ENCODE peak calls at places on chromosomes 11 and 22, in seven cellular contexts. X is upper lobe of right lung, Z is body of pancreas, Q is colonic mucosa, N is Panc1, I is IMR-90, H is tibial nerve. M is an unnamed sample. For H3K27me3 and H3K4me1, the result is how much of the 10 kb centered on the place peaks cover.

GRCh38 chr22:38313384-38313955 is 3.8 kb downstream of the CSNK1E start:
- DNase-seq in N (peak), I (peak), H (no peak), Z (peak), Q (peak), X (no peak), M (peak)

GRCh38 chr11:33920838-33921613 is 29.1 kb upstream of the LMO2 start:
- DNase-seq in N (no peak), Z (no peak), Q (no peak), X (no peak), H (no peak), I (no peak), M (no peak)

GRCh38 chr11:117861151-117862018 is 15.1 kb downstream of the FXYD6 start:
- DNase-seq in I (no peak), N (no peak), X (no peak), H (no peak), Z (no peak), Q (no peak), M (no peak)

GRCh38 chr11:119421941-119422504 is 949 bp downstream of the THY1 start:
- DNase-seq in I (peak), Q (no peak), X (no peak), Z (no peak), N (no peak), H (no peak), M (peak)

GRCh38 chr11:2522636-2523255 is 77.9 kb downstream of the KCNQ1 start:
- DNase-seq in H (peak), Q (peak), X (no peak), N (no peak), I (no peak), Z (peak), M (no peak)

GRCh38 chr11:114615448-114616361 is 20.1 kb upstream of the NXPE4 start:
- DNase-seq in Z (no peak), N (no peak), Q (peak), H (no peak), I (no peak), X (no peak), M (no peak)

GRCh38 chr11:27497284-27497866 is 9.2 kb downstream of the LIN7C start:
- DNase-seq in I (peak), Q (no peak), X (no peak), N (no peak), H (no peak), Z (no peak), M (peak)

GRCh38 chr11:123762422-123762821 is 8.1 kb upstream of the OR6X1 start:
- DNase-seq in Q (no peak), X (no peak), I (no peak), Z (no peak), N (no peak), H (no peak), M (no peak)

GRCh38 chr11:102317768-102318103 is 452 bp downstream of the BIRC3 start:
- DNase-seq in Q (no peak), X (no peak), N (no peak), H (no peak), I (no peak), Z (no peak), M (no peak)

GRCh38 chr11:132312161-132312560 is 941.7 kb downstream of the NTM start:
- DNase-seq in N (no peak), I (peak), H (no peak), X (no peak), Z (no peak), Q (no peak), M (peak)

GRCh38 chr11:116500833-116501622 is 271.8 kb downstream of the BUD13 start:
- DNase-seq in Z (no peak), N (no peak), H (no peak), X (no peak), I (no peak), Q (no peak), M (no peak)

GRCh38 chr11:36454991-36455611 is 55.0 kb downstream of the TRAF6 start:
- DNase-seq in N (no peak), X (no peak), Q (no peak), H (no peak), Z (no peak), I (no peak), M (no peak)

GRCh38 chr11:12449961-12450715 is 72.8 kb downstream of the PARVA start:
- DNase-seq in Q (no peak), Z (no peak), N (no peak), X (no peak), H (no peak), I (peak), M (peak)

GRCh38 chr11:35390737-35391682 is 28.3 kb downstream of the SLC1A2 start:
- DNase-seq in Q (peak), H (no peak), N (peak), Z (peak), I (peak), X (no peak), M (peak)

GRCh38 chr11:16110862-16111261 is 245.5 kb downstream of the SOX6 start:
- DNase-seq in Z (no peak), X (no peak), Q (no peak), H (no peak), N (no peak), I (peak), M (no peak)

GRCh38 chr11:112786886-112787530 is 174.2 kb upstream of the NCAM1 start:
- DNase-seq in H (no peak), N (no peak), Q (no peak), I (no peak), X (no peak), Z (no peak), M (no peak)

GRCh38 chr11:6438979-6439571 is 1.7 kb downstream of the HPX start:
- DNase-seq in Z (peak), Q (peak), H (no peak), X (no peak), I (peak), N (peak), M (peak)

DNA sequence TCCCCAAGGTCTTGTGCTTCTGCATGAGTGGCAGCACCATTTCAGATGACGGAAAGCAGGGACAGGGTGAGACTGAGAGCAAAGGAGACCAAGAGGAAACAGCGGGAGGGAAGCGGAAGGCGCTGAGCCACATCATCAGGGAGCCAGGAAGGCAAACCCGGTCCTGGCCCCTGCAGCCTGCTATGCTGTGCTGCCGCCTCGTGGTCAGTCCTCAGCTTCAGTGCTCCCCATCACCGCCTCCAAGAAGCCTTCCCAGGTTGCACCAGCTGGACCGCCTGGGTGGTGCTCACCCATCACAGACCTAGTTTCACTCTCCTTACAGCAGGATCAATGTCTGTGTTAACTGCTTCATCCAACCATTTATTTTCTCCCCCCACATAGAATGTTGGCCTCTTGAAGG is 73.0 kb upstream of the PHF21B start:
- DNase-seq in H (no peak), Z (no peak), X (no peak), Q (no peak), N (no peak), I (no peak), M (no peak)
- TF ChIP-seq CTCF in H (no peak), Z (no peak), X (no peak), Q (no peak), N (peak), I (peak), M (peak)

GRCh38 chr22:23091760-23092159 is 21.4 kb downstream of the GNAZ start:
- DNase-seq in X (no peak), Z (no peak), Q (no peak), N (no peak), H (no peak), I (no peak), M (no peak)

GRCh38 chr22:23088199-23088604 is 17.9 kb downstream of the GNAZ start:
- DNase-seq in H (no peak), Q (no peak), I (no peak), Z (no peak), N (no peak), X (no peak), M (no peak)

GRCh38 chr22:23090079-23090835 is 19.9 kb downstream of the GNAZ start:
- DNase-seq in X (no peak), N (no peak), H (no peak), Q (no peak), Z (no peak), I (no peak), M (no peak)

GRCh38 chr22:23089010-23089409 is 18.7 kb downstream of the GNAZ start:
- DNase-seq in N (no peak), X (no peak), Q (no peak), Z (no peak), I (no peak), H (no peak), M (no peak)

GRCh38 chr22:23089633-23090032 is 19.3 kb downstream of the GNAZ start:
- DNase-seq in H (no peak), Z (no peak), N (no peak), X (no peak), I (no peak), Q (no peak), M (no peak)
- H3K27me3 ChIP-seq in H (under half), Z (under half), N (under half), X (under half), I (under half), Q (under half), M (under half)

DNA sequence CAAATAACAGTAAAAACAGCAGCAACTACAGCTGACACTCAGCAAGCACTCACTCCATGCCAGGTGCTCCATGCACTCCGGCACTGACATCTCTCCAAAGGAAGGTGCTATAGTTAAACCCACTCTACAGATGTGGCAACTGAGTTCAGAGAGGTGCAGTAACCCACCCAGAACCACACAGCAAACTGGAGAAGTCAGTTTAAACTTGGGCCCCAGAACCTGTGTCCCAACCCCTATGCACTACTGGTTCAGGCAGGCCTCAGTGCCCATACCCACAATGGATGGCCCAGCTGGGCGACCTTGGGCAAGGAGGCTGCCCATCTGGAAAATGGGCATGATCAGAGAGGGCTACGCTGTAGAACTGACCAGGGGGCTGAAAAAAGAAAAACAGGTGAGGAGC is 26.4 kb upstream of the TCF20 start:
- DNase-seq in Z (no peak), H (no peak), Q (no peak), X (no peak), I (no peak), N (no peak), M (no peak)
- H3K4me1 ChIP-seq in Z (under half), H (under half), Q (under half), X (under half), I (under half), N (under half), M (under half)

GRCh38 chr11:62676698-62677097 is 2.2 kb downstream of the UBXN1 start:
- DNase-seq in H (no peak), X (no peak), N (no peak), I (no peak), Q (no peak), Z (no peak), M (no peak)
- TF ChIP-seq CTCF in H (no peak), X (no peak), N (no peak), I (no peak), Q (no peak), Z (no peak), M (peak)

GRCh38 chr22:44627521-44628139 is 74.4 kb upstream of the PRR5 start:
- DNase-seq in Z (no peak), Q (no peak), X (peak), H (no peak), N (no peak), I (no peak), M (no peak)
- H3K27me3 ChIP-seq in Z (under half), Q (under half), X (under half), H (under half), N (under half), I (under half), M (under half)

DNA sequence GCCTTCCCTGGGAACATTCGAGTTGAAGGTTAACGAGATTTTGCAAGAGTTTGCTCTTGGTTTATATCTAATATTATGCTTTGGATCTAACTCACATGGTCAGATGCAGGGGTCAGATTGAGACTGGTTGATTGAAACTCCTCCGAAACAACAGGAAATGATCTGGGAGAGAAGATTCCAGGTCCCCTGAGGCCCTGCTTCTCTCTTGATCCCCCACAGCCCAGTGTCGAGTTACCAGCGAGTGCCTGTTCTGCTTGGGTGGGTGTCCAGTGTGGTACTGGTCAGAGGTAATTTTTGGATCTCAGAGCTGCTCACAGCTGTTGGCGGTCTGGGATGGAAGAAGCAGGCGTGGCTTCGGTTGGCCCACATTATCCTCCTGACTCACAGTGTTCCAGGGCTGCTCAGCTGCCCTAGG is 9.2 kb downstream of the FBLN1 start:
- DNase-seq in Z (peak), I (peak), N (no peak), X (no peak), Q (peak), H (peak), M (no peak)
- H3K4me1 ChIP-seq in Z (under half), I (under half), N (under half), X (under half), Q (under half), H (under half), M (under half)

GRCh38 chr11:61971177-61972111 is 4.0 kb upstream of the FTH1 start:
- DNase-seq in Q (peak), X (peak), Z (peak), N (peak), I (peak), H (peak), M (peak)
- TF ChIP-seq CTCF in Q (no peak), X (no peak), Z (no peak), N (no peak), I (no peak), H (no peak), M (no peak)

GRCh38 chr11:62544521-62545436 is 1.8 kb downstream of the AHNAK start:
- DNase-seq in Z (no peak), I (no peak), X (no peak), H (no peak), Q (peak), N (no peak), M (no peak)
- H3K27me3 ChIP-seq in Z (under half), I (under half), X (under half), H (under half), Q (under half), N (under half), M (under half)